ENCODE peak calls at places on chromosomes 7 and 10, in nine cellular contexts. W, U, F, X, R, M, G, O and L are unnamed samples.

GRCh38 chr10:37654466-37654865 is 202.9 kb downstream of the ZNF248 start:
- DNase-seq in F (no peak), X (no peak), G (no peak), O (no peak), W (no peak), M (no peak), R (no peak), U (no peak), L (no peak)

GRCh38 chr7:36084485-36085091 is 68.5 kb upstream of the EEPD1 start:
- DNase-seq in U (no peak), X (peak; percentile 60), F (no peak), M (no peak), O (peak; percentile 48), G (peak; percentile 65), W (peak; percentile 76), R (peak; percentile 53), L (peak; percentile 52)

GRCh38 chr10:133225707-133226191 is 4.3 kb upstream of the UTF1 start:
- DNase-seq in U (no peak), X (no peak), W (no peak), M (no peak), R (no peak), F (no peak), O (no peak), G (no peak), L (no peak)

GRCh38 chr7:129308047-129308446 is 83.2 kb downstream of the AHCYL2 start:
- DNase-seq in R (no peak), F (no peak), G (peak; percentile 4), O (no peak), M (no peak), X (no peak), U (no peak), W (no peak), L (no peak)

GRCh38 chr10:87865201-87866025 is 2.0 kb downstream of the PTEN start:
- DNase-seq in F (no peak), G (no peak), R (no peak), U (no peak), W (no peak), X (no peak), O (no peak), M (no peak), L (no peak)

GRCh38 chr10:98898987-98899386 is 336.7 kb downstream of the HPSE2 start:
- DNase-seq in G (no peak), W (no peak), X (no peak), R (no peak), U (no peak), O (no peak), F (no peak), M (no peak), L (no peak)

GRCh38 chr7:66930341-66930740 is 9.3 kb downstream of the TMEM248 start:
- DNase-seq in U (no peak), O (peak; percentile 80), W (peak; percentile 84), G (no peak), M (no peak), F (no peak), R (no peak), X (peak; percentile 44), L (peak; percentile 24)

GRCh38 chr10:45418859-45419672 is 45.0 kb downstream of the ALOX5 start:
- DNase-seq in R (no peak), W (peak; percentile 79), G (peak; percentile 16), O (no peak), U (peak; percentile 51), M (peak; percentile 64), X (peak; percentile 91), F (no peak), L (no peak)

GRCh38 chr7:154646126-154647013 is 356.6 kb downstream of the PAXIP1 start:
- DNase-seq in M (no peak), R (no peak), U (no peak), W (no peak), G (no peak), X (no peak), O (peak; percentile 57), F (no peak), L (no peak)

GRCh38 chr10:1434202-1434601 is 303.1 kb downstream of the ADARB2 start:
- DNase-seq in O (no peak), X (no peak), M (no peak), F (no peak), U (no peak), G (no peak), W (peak; percentile 53), R (no peak), L (no peak)

GRCh38 chr10:69048103-69048502 is 39.8 kb upstream of the SRGN start:
- DNase-seq in W (no peak), X (no peak), F (no peak), G (no peak), M (peak; percentile 94), O (no peak), U (no peak), R (no peak), L (no peak)

GRCh38 chr7:131803861-131804260 is 247.4 kb upstream of the PODXL start:
- DNase-seq in O (no peak), R (no peak), U (no peak), F (no peak), M (no peak), X (no peak), W (peak; percentile 11), G (no peak), L (no peak)

GRCh38 chr7:131802195-131802594 is 245.8 kb upstream of the PODXL start:
- DNase-seq in M (no peak), R (no peak), G (no peak), U (no peak), W (no peak), O (no peak), X (no peak), F (no peak), L (no peak)

GRCh38 chr7:131800008-131800407 is 243.6 kb upstream of the PODXL start:
- DNase-seq in R (no peak), X (no peak), F (no peak), G (no peak), O (no peak), W (no peak), U (no peak), M (no peak), L (no peak)
- TF ChIP-seq REST in R (no peak), X (no peak), F (no peak), G (no peak), O (no peak), W (no peak), U (no peak), M (no peak), L (no peak)

DNA sequence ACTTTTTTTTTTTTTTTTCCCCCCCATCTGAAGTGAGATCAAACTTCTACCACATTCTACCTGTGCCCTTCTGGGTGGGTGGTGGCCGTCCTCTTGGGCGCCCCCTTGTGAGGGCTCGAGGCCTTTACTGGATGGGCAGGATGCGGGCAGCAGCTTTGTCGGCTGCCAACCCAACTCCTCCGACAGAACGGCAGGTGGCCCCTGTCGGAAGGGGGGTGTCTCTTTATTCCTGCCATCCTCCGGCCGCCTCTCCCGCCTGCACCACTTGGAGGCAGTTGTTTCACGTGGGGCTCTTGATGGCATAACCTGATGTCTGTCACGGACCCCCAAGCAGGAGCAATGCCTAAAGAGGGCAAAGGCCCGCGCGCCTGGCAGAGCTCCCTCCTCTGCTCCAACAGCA is 31.0 kb downstream of the AMZ1 start:
- DNase-seq in W (peak; percentile 78), M (no peak), X (peak; percentile 89), F (no peak), G (no peak), R (peak; percentile 83), O (peak; percentile 69), U (no peak), L (no peak)
- TF ChIP-seq REST in W (no peak), M (no peak), X (no peak), F (no peak), G (no peak), R (no peak), O (no peak), U (no peak), L (no peak)

DNA sequence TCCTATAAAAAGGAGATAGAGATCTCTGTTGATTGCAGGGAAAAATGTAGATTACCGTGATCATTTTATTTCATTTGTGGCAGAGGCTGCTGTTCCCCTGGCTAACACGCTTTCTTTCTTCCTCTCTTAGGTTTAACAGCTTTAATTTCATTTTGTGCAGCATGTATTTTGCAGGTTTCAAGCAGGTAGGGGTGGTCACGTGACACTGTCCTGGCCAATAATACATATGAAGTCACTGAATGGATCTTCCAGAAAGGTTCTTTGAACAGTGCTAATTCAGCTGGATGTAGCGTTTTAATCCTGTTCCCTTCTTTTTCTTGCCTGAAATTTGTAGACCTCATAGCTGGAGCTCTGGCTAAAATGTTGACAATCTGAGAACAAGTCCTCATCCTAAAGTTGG is 3.6 kb upstream of the EPHB6 start:
- DNase-seq in R (no peak), W (no peak), U (no peak), X (no peak), O (no peak), M (no peak), F (no peak), G (no peak), L (no peak)
- TF ChIP-seq REST in R (no peak), W (no peak), U (no peak), X (no peak), O (no peak), M (no peak), F (no peak), G (no peak), L (no peak)

GRCh38 chr10:25875555-25876165 is 58.4 kb upstream of the MYO3A start:
- DNase-seq in G (peak; percentile 60), O (peak; percentile 65), X (peak; percentile 53), R (peak; percentile 30), M (peak; percentile 8), U (peak; percentile 27), F (peak; percentile 51), W (peak; percentile 91), L (peak; percentile 57)
- TF ChIP-seq REST in G (no peak), O (no peak), X (no peak), R (no peak), M (no peak), U (no peak), F (no peak), W (no peak), L (no peak)

GRCh38 chr7:116781584-116781983 is 80.8 kb upstream of the CAPZA2 start:
- DNase-seq in M (no peak), W (no peak), O (no peak), U (no peak), F (no peak), R (no peak), X (no peak), G (no peak), L (no peak)

GRCh38 chr7:116783666-116784318 is 78.6 kb upstream of the CAPZA2 start:
- DNase-seq in W (no peak), R (no peak), M (no peak), U (no peak), G (no peak), X (no peak), O (no peak), F (no peak), L (no peak)

GRCh38 chr7:116780966-116781365 is 81.4 kb upstream of the CAPZA2 start:
- DNase-seq in W (peak; percentile 35), R (no peak), O (no peak), F (no peak), U (no peak), G (no peak), X (no peak), M (no peak), L (no peak)

GRCh38 chr7:116780521-116780920 is 81.9 kb upstream of the CAPZA2 start:
- DNase-seq in U (no peak), W (no peak), O (no peak), F (no peak), G (no peak), X (no peak), R (no peak), M (no peak), L (no peak)

GRCh38 chr7:116782177-116782711 is 80.1 kb upstream of the CAPZA2 start:
- DNase-seq in F (no peak), W (peak; percentile 44), X (no peak), G (no peak), R (no peak), O (no peak), M (no peak), U (no peak), L (no peak)
- TF ChIP-seq REST in F (no peak), W (no peak), X (no peak), G (no peak), R (no peak), O (no peak), M (no peak), U (no peak), L (no peak)